ENCODE peak calls at places on chromosomes 6 and 20, in five cellular contexts. I, F, C, R and G are unnamed samples.
A peak's percentile ranks its signal among the peaks of the same experiment; 100 is the strongest.

GRCh38 chr6:41469951-41470340 is 76.2 kb upstream of the FOXP4 start:
- DNase-seq in I (no peak), F (no peak), C (no peak), R (no peak), G (no peak)

GRCh38 chr20:15378151-15378550 is 1040.7 kb upstream of the FLRT3 start:
- DNase-seq in I (no peak), F (no peak), C (no peak), R (no peak), G (no peak)

GRCh38 chr20:45857836-45858250 is 429 bp downstream of the ZSWIM3 start:
- DNase-seq in I (no peak), F (no peak), C (no peak), R (no peak), G (no peak)

GRCh38 chr6:168124161-168124560 is 45.1 kb upstream of the FRMD1 start:
- DNase-seq in I (no peak), F (no peak), C (no peak), R (no peak), G (no peak)

GRCh38 chr6:12331951-12332749 is 42.0 kb downstream of the EDN1 start:
- DNase-seq in I (no peak), F (no peak), C (no peak), R (no peak), G (no peak)

GRCh38 chr20:58090181-58090580 is 138.3 kb downstream of the ANKRD60 start:
- DNase-seq in I (no peak), F (no peak), C (no peak), R (no peak), G (no peak)

GRCh38 chr20:3751664-3752385 is 15.7 kb downstream of the ADISSP start:
- DNase-seq in I (peak; percentile 83), F (no peak), C (peak; percentile 58), R (no peak), G (no peak)

GRCh38 chr20:35828434-35828833 is 56.6 kb downstream of the PHF20 start:
- DNase-seq in I (peak; percentile 67), F (no peak), C (peak; percentile 70), R (no peak), G (peak; percentile 94)

GRCh38 chr6:116564921-116565872 is 6.1 kb upstream of the RWDD1 start:
- DNase-seq in I (peak; percentile 13), F (no peak), C (no peak), R (peak; percentile 79), G (peak; percentile 5)

GRCh38 chr20:58038123-58038654 is 190.3 kb downstream of the ANKRD60 start:
- DNase-seq in I (no peak), F (no peak), C (no peak), R (peak; percentile 52), G (no peak)

GRCh38 chr20:17843246-17844132 is 125.1 kb downstream of the SNX5 start:
- DNase-seq in I (peak; percentile 20), F (peak; percentile 88), C (no peak), R (peak; percentile 72), G (no peak)

GRCh38 chr6:123925360-123925759 is 121.7 kb downstream of the NKAIN2 start:
- DNase-seq in I (no peak), F (no peak), C (no peak), R (no peak), G (no peak)

GRCh38 chr6:24524801-24525200 is 30.0 kb downstream of the ALDH5A1 start:
- DNase-seq in I (no peak), F (peak; percentile 41), C (peak; percentile 58), R (no peak), G (no peak)

GRCh38 chr6:132198040-132198439 is 203.2 kb downstream of the MOXD1 start:
- DNase-seq in I (no peak), F (no peak), C (no peak), R (no peak), G (no peak)

GRCh38 chr6:20708367-20709124 is 174.3 kb downstream of the CDKAL1 start:
- DNase-seq in I (no peak), F (no peak), C (no peak), R (no peak), G (no peak)

GRCh38 chr6:3204921-3205320 is 22.5 kb downstream of the TUBB2B start:
- DNase-seq in I (no peak), F (no peak), C (no peak), R (no peak), G (no peak)
- H3K27ac ChIP-seq in I (no peak overlapping the region), F (no peak overlapping the region), C (no peak overlapping the region), R (no peak overlapping the region), G (no peak overlapping the region)

GRCh38 chr6:150142657-150143501 is at the start of gene PPP1R14C:
- DNase-seq in I (no peak), F (no peak), C (peak; percentile 85), R (peak; percentile 88), G (peak; percentile 30)
- H3K27me3 ChIP-seq in I (peaks cover 48% of the 10 kb centered on the region), F (no peaks in the 10 kb centered on the region), C (peaks cover 47% of the 10 kb centered on the region), R (peaks cover 46% of the 10 kb centered on the region), G (peaks cover 5% of the 10 kb centered on the region)

GRCh38 chr20:63214514-63214913 is 1.4 kb downstream of the YTHDF1 start:
- DNase-seq in I (no peak), F (no peak), C (no peak), R (no peak), G (no peak)

GRCh38 chr20:63217706-63218105 is 1.8 kb upstream of the YTHDF1 start:
- DNase-seq in I (no peak), F (no peak), C (no peak), R (no peak), G (no peak)

GRCh38 chr20:63216041-63216848 is at the start of gene YTHDF1:
- DNase-seq in I (peak; percentile 97), F (peak; percentile 84), C (peak; percentile 98), R (peak; percentile 99), G (peak; percentile 96)

GRCh38 chr20:63216849-63217471 is 1.0 kb upstream of the YTHDF1 start:
- DNase-seq in I (no peak), F (no peak), C (no peak), R (no peak), G (no peak)

GRCh38 chr20:63215101-63216040 is 560 bp downstream of the YTHDF1 start:
- DNase-seq in I (peak; percentile 27), F (no peak), C (peak; percentile 44), R (peak; percentile 88), G (no peak)
- TF ChIP-seq CTCF in I (peak; percentile 19), F (peak; percentile 49), C (peak; percentile 69), R (peak; percentile 8), G (no peak)

DNA sequence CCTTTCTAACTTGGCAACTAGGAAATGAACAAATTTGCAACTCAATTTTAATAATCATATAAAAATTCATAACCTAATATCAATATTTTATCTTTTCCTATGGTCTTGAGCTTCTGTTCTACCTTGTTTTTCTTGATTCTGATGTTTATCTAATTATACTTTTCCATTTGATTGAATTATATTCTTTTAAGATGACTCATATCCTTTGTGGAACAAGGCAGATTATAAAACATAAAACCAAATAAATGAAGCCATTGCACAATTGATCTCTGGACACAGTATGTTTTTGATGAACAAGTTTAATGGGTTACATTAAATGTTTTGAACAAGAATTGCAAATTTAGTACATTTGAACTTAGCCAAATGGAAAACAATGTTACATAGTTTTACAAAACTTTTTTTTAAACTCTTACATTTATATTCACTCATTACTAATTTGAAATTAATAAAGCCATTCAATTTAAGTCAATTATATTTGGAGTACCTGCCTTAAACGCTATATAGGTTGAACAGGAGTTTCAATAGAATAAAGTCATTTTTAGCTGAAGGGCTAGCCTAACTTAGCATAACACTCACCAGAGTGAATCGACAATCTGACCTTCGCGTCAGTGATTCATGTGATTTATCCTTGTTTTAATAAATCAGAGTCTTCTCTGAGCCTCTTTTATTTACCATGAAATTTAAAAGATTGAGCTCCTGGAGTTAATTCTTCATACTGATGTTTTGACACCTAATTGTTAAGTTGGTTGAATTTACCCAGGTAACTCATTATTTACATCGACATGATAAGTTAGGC is 3.8 kb downstream of the NCOA7 start:
- DNase-seq in I (peak; percentile 64), F (no peak), C (no peak), R (no peak), G (no peak)
- H3K27ac ChIP-seq in I (peak overlapping the region; percentile 69), F (no peak overlapping the region), C (no peak overlapping the region), R (no peak overlapping the region), G (peak overlapping the region; percentile 49)

DNA sequence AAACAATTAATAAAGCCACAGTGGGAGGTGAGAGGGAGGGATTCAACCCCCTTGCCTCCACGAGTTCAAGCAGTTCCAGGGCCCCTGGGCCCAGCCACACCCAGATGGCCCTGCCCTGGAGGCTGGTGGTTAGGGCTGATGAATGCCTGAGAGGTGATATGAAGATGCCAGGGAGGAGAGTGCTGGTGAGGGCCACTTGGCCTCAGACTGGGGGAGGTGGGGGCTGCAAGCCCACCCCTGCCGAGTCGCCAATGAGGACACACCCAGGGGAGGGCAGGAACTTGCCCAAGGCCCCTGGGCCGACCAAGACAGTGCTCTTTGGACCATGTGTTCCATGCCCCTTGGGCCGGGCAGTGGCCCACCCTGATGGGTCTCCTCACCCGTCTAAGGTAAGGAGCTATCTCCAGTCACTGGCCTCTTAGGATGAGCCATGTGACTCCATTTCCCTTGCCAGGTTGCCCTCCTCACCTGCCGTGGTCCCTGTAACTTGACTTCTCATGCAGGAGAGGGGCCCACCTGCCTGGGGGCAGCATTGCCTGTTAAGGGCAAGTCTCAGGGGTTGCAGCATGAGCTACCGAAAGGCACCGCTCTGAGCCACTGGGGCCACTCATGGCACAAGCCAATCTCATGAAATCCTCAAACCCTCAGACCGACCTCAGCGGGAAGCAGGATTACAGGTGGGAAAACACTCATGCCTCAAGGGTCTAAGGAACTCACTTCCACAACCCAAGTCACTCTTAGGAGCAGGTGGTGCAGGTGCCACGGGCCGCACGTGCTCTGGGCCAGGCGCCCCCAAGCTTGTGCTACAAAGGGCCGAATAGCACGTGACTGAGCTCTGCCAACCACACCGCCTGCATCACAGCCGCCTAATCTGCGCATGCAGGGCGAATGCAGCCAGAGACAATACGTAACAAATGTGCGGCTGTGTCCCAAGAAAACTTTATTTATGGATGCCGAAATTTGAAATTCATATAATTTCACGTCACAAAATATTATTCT is 147.4 kb upstream of the MLN start:
- DNase-seq in I (no peak), F (no peak), C (no peak), R (no peak), G (no peak)
- H3K27me3 ChIP-seq in I (no peaks in the 10 kb centered on the region), F (peaks cover 4% of the 10 kb centered on the region), C (no peaks in the 10 kb centered on the region), R (no peaks in the 10 kb centered on the region), G (peaks cover 4% of the 10 kb centered on the region)

DNA sequence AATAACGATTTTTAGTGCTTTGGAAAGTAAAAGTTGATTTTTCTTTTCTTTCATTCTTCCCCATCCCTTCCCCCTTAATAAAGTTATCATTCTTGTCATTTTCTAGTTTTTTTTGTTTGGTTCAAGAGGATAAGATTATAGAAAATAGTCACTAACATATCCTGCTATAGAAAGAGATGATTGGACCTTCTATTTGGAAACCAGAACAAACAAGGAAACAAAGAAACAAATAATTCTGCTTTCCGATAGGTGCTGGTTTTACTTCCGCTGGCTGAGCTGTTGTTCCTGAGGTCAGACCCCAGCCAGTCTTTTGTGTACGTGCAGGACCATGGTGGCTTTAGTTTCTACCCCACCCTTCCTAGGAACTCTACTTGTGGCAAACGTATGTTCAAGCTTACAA is at the start of gene CDH26:
- DNase-seq in I (no peak), F (no peak), C (no peak), R (no peak), G (no peak)
- TF ChIP-seq CTCF in I (no peak), F (no peak), C (no peak), R (no peak), G (no peak)

DNA sequence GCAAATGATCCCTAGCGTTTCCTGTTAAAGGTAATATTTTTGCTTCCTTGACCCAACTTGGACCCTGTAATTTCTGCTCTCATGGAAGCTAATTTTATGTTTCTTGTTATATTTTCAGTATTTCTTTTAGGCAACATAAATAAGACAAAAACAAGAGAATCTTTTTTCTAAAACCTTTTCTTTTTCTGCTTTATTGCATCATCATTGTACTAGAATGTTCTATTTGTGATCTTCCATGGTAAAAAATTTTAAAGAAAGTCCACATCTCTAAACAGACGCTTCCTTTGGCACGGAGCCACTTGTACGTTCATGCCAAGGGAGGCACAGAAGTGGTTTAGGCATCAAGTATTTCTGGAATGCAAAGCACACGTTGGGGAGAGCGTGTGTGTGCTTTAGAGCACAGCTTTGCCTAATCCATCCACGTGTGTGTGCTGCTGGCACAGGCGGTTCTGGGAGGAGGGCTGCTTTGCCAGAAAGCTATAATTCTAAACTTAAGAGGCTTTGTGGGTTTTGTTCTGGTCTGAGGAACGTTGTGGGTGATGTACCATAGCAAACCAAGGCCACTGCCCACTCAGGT is 98.3 kb downstream of the SASH1 start:
- DNase-seq in I (peak; percentile 62), F (peak; percentile 34), C (peak; percentile 76), R (no peak), G (peak; percentile 46)
- H3K27ac ChIP-seq in I (no peak overlapping the region), F (peak overlapping the region; percentile 81), C (no peak overlapping the region), R (peak overlapping the region; percentile 80), G (peak overlapping the region; percentile 59)